ENCODE peak calls at places on chromosomes 6 and 20, in five cellular contexts. Q is fibroblast of villous mesenchyme, E is HFFc6, F is GF-D8, U is choroid plexus epithelial cell. J is an unnamed sample.

GRCh38 chr6:11752350-11752749 is 26.3 kb downstream of the ADTRP start:
- DNase-seq in Q (no peak), E (no peak), F (no peak), U (no peak), J (no peak)

GRCh38 chr20:30168800-30169138 is 1088.7 kb upstream of the DEFB115 start:
- DNase-seq in Q (no peak), E (no peak), F (no peak), U (no peak), J (no peak)

GRCh38 chr6:16758163-16758975 is 2.9 kb downstream of the ATXN1 start:
- DNase-seq in Q (peak), E (no peak), F (no peak), U (peak), J (peak)

GRCh38 chr20:47357296-47358051 is 975 bp upstream of the ZMYND8 start:
- DNase-seq in Q (peak), E (peak), F (peak), U (peak), J (peak)

GRCh38 chr20:44787299-44787698 is 23.0 kb downstream of the RIMS4 start:
- DNase-seq in Q (no peak), E (no peak), F (no peak), U (no peak), J (no peak)

GRCh38 chr6:37182736-37183590 is 13.0 kb downstream of the PIM1 start:
- DNase-seq in Q (no peak), E (no peak), F (peak), U (no peak), J (no peak)

GRCh38 chr20:45704969-45705637 is at the start of gene WFDC10B:
- DNase-seq in Q (peak), E (no peak), F (no peak), U (no peak), J (peak)

GRCh38 chr20:36462440-36463211 is 78.7 kb upstream of the MYL9 start:
- DNase-seq in Q (peak), E (peak), F (no peak), U (no peak), J (peak)

GRCh38 chr6:27025351-27025750 is 222.2 kb upstream of the PRSS16 start:
- DNase-seq in Q (no peak), E (no peak), F (no peak), U (peak), J (peak)

J was measured in amniotic epithelial cell.